ENCODE peak calls at places on chromosomes 12 and 14, in six cellular contexts. L is GM23338; O is CD4-positive, alpha-beta memory T cell; R is CD8-positive, alpha-beta T cell; B is astrocyte; S is HCT116. D is an unnamed sample.

GRCh38 chr12:76219806-76220205 is 128.4 kb downstream of the BBS10 start:
- DNase-seq in O (no peak), L (no peak), B (no peak), S (no peak), R (no peak), D (no peak)

GRCh38 chr12:67649165-67650126 is 901 bp downstream of the DYRK2 start:
- DNase-seq in R (no peak), S (no peak), B (no peak), L (peak; percentile 32), O (peak; percentile 28), D (peak; percentile 82)

GRCh38 chr12:2641209-2641608 is 153.6 kb upstream of the FKBP4 start:
- DNase-seq in L (peak; percentile 80), O (no peak), R (no peak), B (peak; percentile 2), S (peak; percentile 47), D (peak; percentile 84)

GRCh38 chr12:28569698-28570411 is 379.6 kb downstream of the CCDC91 start:
- DNase-seq in B (peak; percentile 94), O (no peak), S (no peak), R (no peak), L (no peak), D (no peak)

GRCh38 chr14:61525293-61526011 is 169.9 kb upstream of the HIF1A start:
- DNase-seq in L (no peak), S (peak; percentile 97), B (peak; percentile 87), O (no peak), R (no peak), D (no peak)

GRCh38 chr12:1130164-1130563 is 139.1 kb downstream of the ERC1 start:
- DNase-seq in R (no peak), L (no peak), O (no peak), S (peak; percentile 78), B (no peak), D (no peak)

GRCh38 chr14:21352587-21352986 is 31.2 kb downstream of the SUPT16H start:
- DNase-seq in O (no peak), L (no peak), S (no peak), B (no peak), R (no peak), D (no peak)

GRCh38 chr14:94569381-94570001 is 8.2 kb downstream of the SERPINA4 start:
- DNase-seq in R (no peak), L (no peak), S (no peak), O (no peak), B (no peak), D (no peak)

GRCh38 chr12:54195736-54196347 is 7.1 kb upstream of the SMUG1 start:
- DNase-seq in B (peak; percentile 67), L (no peak), O (no peak), S (no peak), R (no peak), D (no peak)

GRCh38 chr14:59465570-59466150 is 480 bp upstream of the GPR135 start:
- DNase-seq in O (peak; percentile 11), R (no peak), B (no peak), S (no peak), L (no peak), D (no peak)

GRCh38 chr12:117394491-117394890 is 33.1 kb upstream of the NOS1 start:
- DNase-seq in R (no peak), O (no peak), B (no peak), L (no peak), S (no peak), D (no peak)

GRCh38 chr12:117501066-117501465 is 139.6 kb upstream of the NOS1 start:
- DNase-seq in O (no peak), B (no peak), R (no peak), S (no peak), L (no peak), D (no peak)

GRCh38 chr14:93056166-93056839 is 59.4 kb downstream of the ITPK1 start:
- DNase-seq in R (no peak), B (no peak), O (no peak), L (peak; percentile 52), S (no peak), D (peak; percentile 74)

GRCh38 chr12:107571492-107571891 is 114.1 kb upstream of the PWP1 start:
- DNase-seq in L (no peak), O (no peak), B (no peak), R (no peak), S (no peak), D (no peak)

GRCh38 chr14:74517731-74518130 is 24.2 kb downstream of the ISCA2 start:
- DNase-seq in R (no peak), O (no peak), S (no peak), B (no peak), L (no peak), D (no peak)

DNA sequence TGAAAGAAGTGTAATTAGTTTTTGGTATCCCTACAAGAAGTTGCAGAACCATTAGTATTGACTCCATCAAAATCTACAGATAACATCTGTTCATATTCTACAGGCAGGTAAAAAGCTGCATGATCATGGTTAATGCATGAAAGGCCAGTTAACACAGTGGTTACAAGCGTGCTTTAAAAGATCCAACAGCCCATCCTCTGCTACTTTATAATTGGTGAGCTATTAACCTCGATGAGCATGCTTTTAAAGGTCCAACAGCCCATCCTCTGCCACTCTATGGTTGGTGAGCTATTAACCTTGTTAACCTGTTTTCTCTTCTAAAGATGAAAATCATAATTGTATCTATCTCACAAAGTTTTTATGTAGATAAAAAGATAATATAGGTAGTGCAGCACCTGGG is 289.3 kb downstream of the DUSP6 start:
- DNase-seq in S (no peak), L (no peak), R (no peak), O (no peak), B (no peak), D (no peak)
- H3K4me3 ChIP-seq in S (no peak overlapping the region), L (no peak overlapping the region), R (no peak overlapping the region), O (no peak overlapping the region), B (no peak overlapping the region), D (no peak overlapping the region)

GRCh38 chr12:99721715-99722275 is 74.2 kb downstream of the GARIN6 start:
- DNase-seq in R (no peak), L (no peak), O (no peak), S (no peak), B (no peak), D (no peak)
- H3K36me3 ChIP-seq in R (no peaks in the 10 kb centered on the region), L (no peaks in the 10 kb centered on the region), O (no peaks in the 10 kb centered on the region), S (no peaks in the 10 kb centered on the region), B (no peaks in the 10 kb centered on the region), D (no peaks in the 10 kb centered on the region)

GRCh38 chr12:120588371-120588770 is 7.2 kb upstream of the POP5 start:
- DNase-seq in L (no peak), R (no peak), B (no peak), O (no peak), S (no peak), D (no peak)
- H3K27me3 ChIP-seq in L (peaks cover 13% of the 10 kb centered on the region), R (no peaks in the 10 kb centered on the region), B (peaks cover 8% of the 10 kb centered on the region), O (no peaks in the 10 kb centered on the region), S (no peaks in the 10 kb centered on the region), D (peaks cover 8% of the 10 kb centered on the region)

DNA sequence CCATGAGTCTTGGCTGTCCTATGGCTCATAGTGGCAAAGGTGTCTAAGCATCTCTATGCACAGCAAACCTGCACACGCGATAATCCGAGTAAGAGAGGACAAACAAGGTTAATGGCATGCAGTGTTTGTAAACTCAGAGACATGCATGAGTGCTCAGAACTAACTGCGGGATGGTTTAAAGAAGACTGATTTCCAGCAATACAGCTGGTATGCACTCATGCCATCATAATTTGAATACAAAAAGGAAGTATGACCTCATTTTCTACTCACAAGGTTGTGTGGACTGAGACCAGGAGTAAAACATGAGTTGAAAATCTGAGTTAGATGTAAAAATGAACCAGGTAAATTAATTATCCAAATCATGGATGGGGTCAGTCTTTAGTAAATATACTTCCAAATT is 16.5 kb upstream of the TCP11L2 start:
- DNase-seq in S (no peak), B (no peak), L (no peak), R (no peak), O (no peak), D (no peak)
- H3K4me3 ChIP-seq in S (no peak overlapping the region), B (no peak overlapping the region), L (no peak overlapping the region), R (no peak overlapping the region), O (no peak overlapping the region), D (no peak overlapping the region)

GRCh38 chr12:124470139-124470538 is 97.3 kb downstream of the NCOR2 start:
- DNase-seq in L (no peak), B (no peak), O (no peak), S (no peak), R (no peak), D (no peak)

GRCh38 chr12:124472690-124473279 is 94.6 kb downstream of the NCOR2 start:
- DNase-seq in L (no peak), B (no peak), S (no peak), O (no peak), R (no peak), D (no peak)

GRCh38 chr12:124471828-124472227 is 95.6 kb downstream of the NCOR2 start:
- DNase-seq in O (no peak), L (no peak), R (no peak), B (no peak), S (no peak), D (no peak)

GRCh38 chr12:124469193-124469888 is 98.1 kb downstream of the NCOR2 start:
- DNase-seq in R (no peak), B (no peak), S (no peak), L (peak; percentile 61), O (peak; percentile 56), D (peak; percentile 85)

DNA sequence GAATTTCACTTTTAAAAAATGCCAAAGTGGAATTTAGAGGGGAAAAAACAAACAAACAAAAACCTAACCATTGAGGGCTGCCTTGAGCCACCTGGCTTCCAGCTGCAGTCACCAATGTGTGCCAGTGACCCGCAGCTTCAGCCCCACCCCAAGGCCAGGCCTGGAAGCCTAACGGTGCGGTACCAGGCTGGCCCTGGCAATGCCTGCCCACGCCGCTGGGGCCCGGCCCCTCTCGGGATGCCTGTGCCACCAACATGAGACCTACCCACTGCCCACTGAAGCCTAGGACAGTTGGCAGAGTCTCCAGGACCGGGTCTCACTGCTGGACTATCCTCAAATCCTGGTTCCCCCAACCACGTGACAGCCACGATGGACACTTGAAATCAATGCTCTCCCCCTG is 96.6 kb downstream of the NCOR2 start:
- DNase-seq in R (no peak), S (no peak), B (no peak), L (no peak), O (no peak), D (no peak)
- H3K36me3 ChIP-seq in R (peaks cover 14% of the 10 kb centered on the region), S (peaks cover 50% of the 10 kb centered on the region), B (peaks cover 35% of the 10 kb centered on the region), L (peaks cover 17% of the 10 kb centered on the region), O (peaks cover 13% of the 10 kb centered on the region), D (peaks cover 14% of the 10 kb centered on the region)

GRCh38 chr12:94429633-94430032 is 30.0 kb downstream of the CEP83 start:
- DNase-seq in R (no peak), S (no peak), O (no peak), L (peak; percentile 44), B (no peak), D (no peak)

GRCh38 chr12:94426049-94426448 is 33.6 kb downstream of the CEP83 start:
- DNase-seq in B (no peak), R (no peak), L (peak; percentile 87), O (no peak), S (no peak), D (no peak)

GRCh38 chr12:94430304-94430703 is 29.4 kb downstream of the CEP83 start:
- DNase-seq in B (no peak), L (no peak), S (no peak), R (no peak), O (no peak), D (no peak)

GRCh38 chr12:94427520-94428381 is 31.9 kb downstream of the CEP83 start:
- DNase-seq in S (no peak), O (no peak), B (peak; percentile 87), R (no peak), L (no peak), D (no peak)

GRCh38 chr12:94429191-94429590 is 30.5 kb downstream of the CEP83 start:
- DNase-seq in S (no peak), R (no peak), O (no peak), B (no peak), L (peak; percentile 30), D (no peak)
- H3K27me3 ChIP-seq in S (no peaks in the 10 kb centered on the region), R (no peaks in the 10 kb centered on the region), O (no peaks in the 10 kb centered on the region), B (no peaks in the 10 kb centered on the region), L (no peaks in the 10 kb centered on the region), D (no peaks in the 10 kb centered on the region)